ENCODE peak calls at places on chromosomes 16 and 17, in seven cellular contexts. One of them, this sample, is unnamed.

GRCh38 chr17:65064452-65065019 is 8.0 kb upstream of the GNA13 start:
- DNase-seq in fibroblast of the conjunctiva: no peak
- DNase-seq in Daoy: peak
- DNase-seq in substantia nigra: no peak
- DNase-seq in lower lobe of right lung: no peak
- DNase-seq in activated T-cell treated with anti-CD3 and anti-CD28 coated beads for 1 hour: no peak
- DNase-seq in HuH-7: no peak
- DNase-seq in this sample: no peak

GRCh38 chr17:309361-309888 is 43.2 kb downstream of the RPH3AL start:
- DNase-seq in fibroblast of the conjunctiva: no peak
- DNase-seq in Daoy: peak
- DNase-seq in substantia nigra: no peak
- DNase-seq in lower lobe of right lung: peak
- DNase-seq in activated T-cell treated with anti-CD3 and anti-CD28 coated beads for 1 hour: no peak
- DNase-seq in HuH-7: peak
- DNase-seq in this sample: no peak

GRCh38 chr17:49624896-49625295 is 49.2 kb downstream of the NXPH3 start:
- DNase-seq in fibroblast of the conjunctiva: no peak
- DNase-seq in Daoy: no peak
- DNase-seq in substantia nigra: no peak
- DNase-seq in lower lobe of right lung: no peak
- DNase-seq in activated T-cell treated with anti-CD3 and anti-CD28 coated beads for 1 hour: no peak
- DNase-seq in HuH-7: no peak
- DNase-seq in this sample: no peak

GRCh38 chr16:1283296-1283695 is 26.1 kb upstream of the UBE2I start:
- DNase-seq in fibroblast of the conjunctiva: no peak
- DNase-seq in Daoy: no peak
- DNase-seq in substantia nigra: no peak
- DNase-seq in lower lobe of right lung: no peak
- DNase-seq in activated T-cell treated with anti-CD3 and anti-CD28 coated beads for 1 hour: no peak
- DNase-seq in HuH-7: no peak
- DNase-seq in this sample: no peak

GRCh38 chr16:56551796-56552738 is 12.8 kb upstream of the MT4 start:
- DNase-seq in fibroblast of the conjunctiva: no peak
- DNase-seq in Daoy: no peak
- DNase-seq in substantia nigra: no peak
- DNase-seq in lower lobe of right lung: no peak
- DNase-seq in activated T-cell treated with anti-CD3 and anti-CD28 coated beads for 1 hour: no peak
- DNase-seq in HuH-7: no peak
- DNase-seq in this sample: peak

GRCh38 chr17:44968225-44969143 is at the start of gene C1QL1:
- DNase-seq in fibroblast of the conjunctiva: peak
- DNase-seq in Daoy: peak
- DNase-seq in substantia nigra: peak
- DNase-seq in lower lobe of right lung: peak
- DNase-seq in activated T-cell treated with anti-CD3 and anti-CD28 coated beads for 1 hour: peak
- DNase-seq in HuH-7: peak
- DNase-seq in this sample: peak

GRCh38 chr16:85372627-85373372 is 240.3 kb upstream of the GSE1 start:
- DNase-seq in fibroblast of the conjunctiva: no peak
- DNase-seq in Daoy: peak
- DNase-seq in substantia nigra: no peak
- DNase-seq in lower lobe of right lung: no peak
- DNase-seq in activated T-cell treated with anti-CD3 and anti-CD28 coated beads for 1 hour: no peak
- DNase-seq in HuH-7: no peak
- DNase-seq in this sample: no peak

GRCh38 chr16:26787924-26788323 is 278.8 kb upstream of the C16orf82 start:
- DNase-seq in fibroblast of the conjunctiva: no peak
- DNase-seq in Daoy: no peak
- DNase-seq in substantia nigra: no peak
- DNase-seq in lower lobe of right lung: no peak
- DNase-seq in activated T-cell treated with anti-CD3 and anti-CD28 coated beads for 1 hour: no peak
- DNase-seq in HuH-7: no peak
- DNase-seq in this sample: no peak

GRCh38 chr17:56172517-56172982 is 19.3 kb downstream of the ANKFN1 start:
- DNase-seq in fibroblast of the conjunctiva: no peak
- DNase-seq in Daoy: no peak
- DNase-seq in substantia nigra: no peak
- DNase-seq in lower lobe of right lung: peak
- DNase-seq in activated T-cell treated with anti-CD3 and anti-CD28 coated beads for 1 hour: no peak
- DNase-seq in HuH-7: no peak
- DNase-seq in this sample: peak

GRCh38 chr17:31724026-31724425 is 135.0 kb downstream of the COPRS start:
- DNase-seq in fibroblast of the conjunctiva: no peak
- DNase-seq in Daoy: peak
- DNase-seq in substantia nigra: no peak
- DNase-seq in lower lobe of right lung: no peak
- DNase-seq in activated T-cell treated with anti-CD3 and anti-CD28 coated beads for 1 hour: no peak
- DNase-seq in HuH-7: no peak
- DNase-seq in this sample: no peak

GRCh38 chr16:23357761-23358290 is 55.7 kb downstream of the SCNN1B start:
- DNase-seq in fibroblast of the conjunctiva: no peak
- DNase-seq in Daoy: no peak
- DNase-seq in substantia nigra: no peak
- DNase-seq in lower lobe of right lung: peak
- DNase-seq in activated T-cell treated with anti-CD3 and anti-CD28 coated beads for 1 hour: no peak
- DNase-seq in HuH-7: no peak
- DNase-seq in this sample: no peak

GRCh38 chr16:87955302-87956168 is 4.3 kb downstream of the BANP start:
- DNase-seq in fibroblast of the conjunctiva: no peak
- DNase-seq in Daoy: no peak
- DNase-seq in substantia nigra: no peak
- DNase-seq in lower lobe of right lung: no peak
- DNase-seq in activated T-cell treated with anti-CD3 and anti-CD28 coated beads for 1 hour: no peak
- DNase-seq in HuH-7: no peak
- DNase-seq in this sample: no peak

GRCh38 chr17:34902761-34903325 is 58.4 kb downstream of the CCT6B start:
- DNase-seq in fibroblast of the conjunctiva: no peak
- DNase-seq in Daoy: no peak
- DNase-seq in substantia nigra: no peak
- DNase-seq in lower lobe of right lung: no peak
- DNase-seq in activated T-cell treated with anti-CD3 and anti-CD28 coated beads for 1 hour: no peak
- DNase-seq in HuH-7: no peak
- DNase-seq in this sample: no peak

GRCh38 chr17:50102164-50102991 is 7.2 kb downstream of the PDK2 start:
- DNase-seq in fibroblast of the conjunctiva: no peak
- DNase-seq in Daoy: peak
- DNase-seq in substantia nigra: no peak
- DNase-seq in lower lobe of right lung: peak
- DNase-seq in activated T-cell treated with anti-CD3 and anti-CD28 coated beads for 1 hour: no peak
- DNase-seq in HuH-7: no peak
- DNase-seq in this sample: no peak

GRCh38 chr16:74577882-74578366 is 29.0 kb downstream of the GLG1 start:
- DNase-seq in fibroblast of the conjunctiva: peak
- DNase-seq in Daoy: peak
- DNase-seq in substantia nigra: no peak
- DNase-seq in lower lobe of right lung: no peak
- DNase-seq in activated T-cell treated with anti-CD3 and anti-CD28 coated beads for 1 hour: no peak
- DNase-seq in HuH-7: no peak
- DNase-seq in this sample: no peak

GRCh38 chr16:86948046-86948445 is 369.1 kb downstream of the C16orf95 start:
- DNase-seq in fibroblast of the conjunctiva: no peak
- DNase-seq in Daoy: no peak
- DNase-seq in substantia nigra: no peak
- DNase-seq in lower lobe of right lung: no peak
- DNase-seq in activated T-cell treated with anti-CD3 and anti-CD28 coated beads for 1 hour: no peak
- DNase-seq in HuH-7: no peak
- DNase-seq in this sample: no peak

GRCh38 chr16:23182675-23183485 is at the start of gene SCNN1G:
- DNase-seq in fibroblast of the conjunctiva: no peak
- DNase-seq in Daoy: no peak
- DNase-seq in substantia nigra: no peak
- DNase-seq in lower lobe of right lung: peak
- DNase-seq in activated T-cell treated with anti-CD3 and anti-CD28 coated beads for 1 hour: no peak
- DNase-seq in HuH-7: no peak
- DNase-seq in this sample: no peak

GRCh38 chr16:868846-869822 is 68.6 kb upstream of the GNG13 start:
- DNase-seq in fibroblast of the conjunctiva: no peak
- DNase-seq in Daoy: no peak
- DNase-seq in substantia nigra: no peak
- DNase-seq in lower lobe of right lung: peak
- DNase-seq in activated T-cell treated with anti-CD3 and anti-CD28 coated beads for 1 hour: no peak
- DNase-seq in HuH-7: no peak
- DNase-seq in this sample: no peak

GRCh38 chr16:59412275-59412841 is 678.2 kb upstream of the GOT2 start:
- DNase-seq in fibroblast of the conjunctiva: no peak
- DNase-seq in Daoy: no peak
- DNase-seq in substantia nigra: no peak
- DNase-seq in lower lobe of right lung: no peak
- DNase-seq in activated T-cell treated with anti-CD3 and anti-CD28 coated beads for 1 hour: no peak
- DNase-seq in HuH-7: no peak
- DNase-seq in this sample: no peak

GRCh38 chr17:81667754-81668153 is 1.2 kb downstream of the CCDC137 start:
- DNase-seq in fibroblast of the conjunctiva: no peak
- DNase-seq in Daoy: peak
- DNase-seq in substantia nigra: no peak
- DNase-seq in lower lobe of right lung: no peak
- DNase-seq in activated T-cell treated with anti-CD3 and anti-CD28 coated beads for 1 hour: no peak
- DNase-seq in HuH-7: no peak
- DNase-seq in this sample: no peak

GRCh38 chr17:66491213-66491612 is 188.8 kb downstream of the PRKCA start:
- DNase-seq in fibroblast of the conjunctiva: no peak
- DNase-seq in Daoy: no peak
- DNase-seq in substantia nigra: no peak
- DNase-seq in lower lobe of right lung: no peak
- DNase-seq in activated T-cell treated with anti-CD3 and anti-CD28 coated beads for 1 hour: no peak
- DNase-seq in HuH-7: no peak
- DNase-seq in this sample: no peak

GRCh38 chr16:46830902-46831647 is at the start of gene C16orf87:
- DNase-seq in fibroblast of the conjunctiva: peak
- DNase-seq in Daoy: peak
- DNase-seq in substantia nigra: peak
- DNase-seq in lower lobe of right lung: peak
- DNase-seq in activated T-cell treated with anti-CD3 and anti-CD28 coated beads for 1 hour: peak
- DNase-seq in HuH-7: peak
- DNase-seq in this sample: peak

GRCh38 chr17:83194761-83195329 is 115.4 kb downstream of the METRNL start:
- DNase-seq in fibroblast of the conjunctiva: no peak
- DNase-seq in Daoy: peak
- DNase-seq in substantia nigra: no peak
- DNase-seq in lower lobe of right lung: peak
- DNase-seq in activated T-cell treated with anti-CD3 and anti-CD28 coated beads for 1 hour: no peak
- DNase-seq in HuH-7: no peak
- DNase-seq in this sample: no peak

GRCh38 chr17:75909051-75909811 is 4.5 kb upstream of the MRPL38 start:
- DNase-seq in fibroblast of the conjunctiva: no peak
- DNase-seq in Daoy: no peak
- DNase-seq in substantia nigra: no peak
- DNase-seq in lower lobe of right lung: no peak
- DNase-seq in activated T-cell treated with anti-CD3 and anti-CD28 coated beads for 1 hour: no peak
- DNase-seq in HuH-7: no peak
- DNase-seq in this sample: no peak

GRCh38 chr17:50899005-50899460 is 32.9 kb upstream of the TOB1 start:
- DNase-seq in fibroblast of the conjunctiva: no peak
- DNase-seq in Daoy: no peak
- DNase-seq in substantia nigra: no peak
- DNase-seq in lower lobe of right lung: no peak
- DNase-seq in activated T-cell treated with anti-CD3 and anti-CD28 coated beads for 1 hour: no peak
- DNase-seq in HuH-7: no peak
- DNase-seq in this sample: no peak

GRCh38 chr16:8962393-8963009 is 1.2 kb downstream of the USP7 start:
- DNase-seq in fibroblast of the conjunctiva: no peak
- DNase-seq in Daoy: peak
- DNase-seq in substantia nigra: no peak
- DNase-seq in lower lobe of right lung: no peak
- DNase-seq in activated T-cell treated with anti-CD3 and anti-CD28 coated beads for 1 hour: peak
- DNase-seq in HuH-7: no peak
- DNase-seq in this sample: no peak

GRCh38 chr17:31540602-31541307 is 149.3 kb downstream of the RAB11FIP4 start:
- DNase-seq in fibroblast of the conjunctiva: no peak
- DNase-seq in Daoy: no peak
- DNase-seq in substantia nigra: no peak
- DNase-seq in lower lobe of right lung: no peak
- DNase-seq in activated T-cell treated with anti-CD3 and anti-CD28 coated beads for 1 hour: no peak
- DNase-seq in HuH-7: no peak
- DNase-seq in this sample: no peak

GRCh38 chr16:49742428-49743205 is 113.3 kb downstream of the ZNF423 start:
- DNase-seq in fibroblast of the conjunctiva: no peak
- DNase-seq in Daoy: no peak
- DNase-seq in substantia nigra: no peak
- DNase-seq in lower lobe of right lung: no peak
- DNase-seq in activated T-cell treated with anti-CD3 and anti-CD28 coated beads for 1 hour: no peak
- DNase-seq in HuH-7: no peak
- DNase-seq in this sample: no peak

GRCh38 chr17:36849871-36850348 is 87.4 kb upstream of the LHX1 start:
- DNase-seq in fibroblast of the conjunctiva: peak
- DNase-seq in Daoy: peak
- DNase-seq in substantia nigra: no peak
- DNase-seq in lower lobe of right lung: no peak
- DNase-seq in activated T-cell treated with anti-CD3 and anti-CD28 coated beads for 1 hour: no peak
- DNase-seq in HuH-7: peak
- DNase-seq in this sample: no peak

GRCh38 chr17:42992872-42993271 is 5.3 kb upstream of the RPL27 start:
- DNase-seq in fibroblast of the conjunctiva: no peak
- DNase-seq in Daoy: no peak
- DNase-seq in substantia nigra: no peak
- DNase-seq in lower lobe of right lung: no peak
- DNase-seq in activated T-cell treated with anti-CD3 and anti-CD28 coated beads for 1 hour: no peak
- DNase-seq in HuH-7: no peak
- DNase-seq in this sample: no peak

GRCh38 chr17:74864866-74865395 is 5.2 kb upstream of the GRIN2C start:
- DNase-seq in fibroblast of the conjunctiva: peak
- DNase-seq in Daoy: peak
- DNase-seq in substantia nigra: peak
- DNase-seq in lower lobe of right lung: peak
- DNase-seq in activated T-cell treated with anti-CD3 and anti-CD28 coated beads for 1 hour: peak
- DNase-seq in HuH-7: peak
- DNase-seq in this sample: peak

GRCh38 chr17:732788-733720 is 658 bp downstream of the TLCD3A start:
- DNase-seq in fibroblast of the conjunctiva: no peak
- DNase-seq in Daoy: peak
- DNase-seq in substantia nigra: no peak
- DNase-seq in lower lobe of right lung: peak
- DNase-seq in activated T-cell treated with anti-CD3 and anti-CD28 coated beads for 1 hour: peak
- DNase-seq in HuH-7: no peak
- DNase-seq in this sample: peak

GRCh38 chr16:17346774-17347569 is 123.8 kb downstream of the XYLT1 start:
- DNase-seq in fibroblast of the conjunctiva: no peak
- DNase-seq in Daoy: no peak
- DNase-seq in substantia nigra: no peak
- DNase-seq in lower lobe of right lung: no peak
- DNase-seq in activated T-cell treated with anti-CD3 and anti-CD28 coated beads for 1 hour: no peak
- DNase-seq in HuH-7: no peak
- DNase-seq in this sample: no peak

GRCh38 chr17:40284085-40284713 is 3.5 kb upstream of the CDC6 start:
- DNase-seq in fibroblast of the conjunctiva: peak
- DNase-seq in Daoy: peak
- DNase-seq in substantia nigra: no peak
- DNase-seq in lower lobe of right lung: no peak
- DNase-seq in activated T-cell treated with anti-CD3 and anti-CD28 coated beads for 1 hour: no peak
- DNase-seq in HuH-7: no peak
- DNase-seq in this sample: no peak

GRCh38 chr17:80952291-80952690 is 39.4 kb upstream of the CHMP6 start:
- DNase-seq in fibroblast of the conjunctiva: no peak
- DNase-seq in Daoy: no peak
- DNase-seq in substantia nigra: no peak
- DNase-seq in lower lobe of right lung: peak
- DNase-seq in activated T-cell treated with anti-CD3 and anti-CD28 coated beads for 1 hour: no peak
- DNase-seq in HuH-7: no peak
- DNase-seq in this sample: no peak

GRCh38 chr16:21634216-21634615 is 18.2 kb downstream of the IGSF6 start:
- DNase-seq in fibroblast of the conjunctiva: no peak
- DNase-seq in Daoy: no peak
- DNase-seq in substantia nigra: no peak
- DNase-seq in lower lobe of right lung: no peak
- DNase-seq in activated T-cell treated with anti-CD3 and anti-CD28 coated beads for 1 hour: no peak
- DNase-seq in HuH-7: no peak
- DNase-seq in this sample: no peak

GRCh38 chr16:23754594-23755483 is at the start of gene CHP2:
- DNase-seq in fibroblast of the conjunctiva: no peak
- DNase-seq in Daoy: peak
- DNase-seq in substantia nigra: no peak
- DNase-seq in lower lobe of right lung: peak
- DNase-seq in activated T-cell treated with anti-CD3 and anti-CD28 coated beads for 1 hour: no peak
- DNase-seq in HuH-7: no peak
- DNase-seq in this sample: no peak

GRCh38 chr17:62194401-62194800 is 129.3 kb upstream of the MED13 start:
- DNase-seq in fibroblast of the conjunctiva: no peak
- DNase-seq in Daoy: no peak
- DNase-seq in substantia nigra: no peak
- DNase-seq in lower lobe of right lung: no peak
- DNase-seq in activated T-cell treated with anti-CD3 and anti-CD28 coated beads for 1 hour: no peak
- DNase-seq in HuH-7: no peak
- DNase-seq in this sample: no peak

This sample was measured in nucleus accumbens.